ENCODE peak calls at places on chromosomes 1 and 21, in six cellular contexts. D, B, S, P, N and I are unnamed samples.

GRCh38 chr21:36545776-36546511 is 66.0 kb upstream of the CLDN14 start:
- DNase-seq in P (no peak), S (peak; percentile 63), D (no peak), B (no peak), N (no peak), I (no peak)

GRCh38 chr1:188055921-188056505 is 1227.3 kb downstream of the PLA2G4A start:
- DNase-seq in N (no peak), D (no peak), B (no peak), S (peak; percentile 40), P (no peak), I (no peak)

GRCh38 chr1:1032428-1032827 is 12.5 kb downstream of the AGRN start:
- DNase-seq in P (no peak), S (no peak), B (no peak), D (no peak), N (peak; percentile 68), I (no peak)

GRCh38 chr1:37599940-37600339 is 4.2 kb upstream of the GNL2 start:
- DNase-seq in P (no peak), B (no peak), D (no peak), S (no peak), N (no peak), I (no peak)

GRCh38 chr1:218171302-218171893 is 113.7 kb upstream of the RRP15 start:
- DNase-seq in D (no peak), S (peak; percentile 26), B (peak; percentile 87), P (no peak), N (peak; percentile 39), I (peak; percentile 16)

GRCh38 chr1:170310014-170310405 is 164.3 kb downstream of the NTMT2 start:
- DNase-seq in B (no peak), N (no peak), D (no peak), S (no peak), P (no peak), I (no peak)

GRCh38 chr1:38050397-38051141 is 4.0 kb upstream of the POU3F1 start:
- DNase-seq in S (no peak), D (no peak), B (no peak), P (no peak), N (peak; percentile 74), I (no peak)

GRCh38 chr1:8213676-8214075 is 104.2 kb upstream of the SLC45A1 start:
- DNase-seq in B (no peak), P (no peak), N (no peak), S (no peak), D (no peak), I (no peak)

GRCh38 chr1:151828931-151829330 is 2.7 kb downstream of the RORC start:
- DNase-seq in S (peak; percentile 47), B (peak; percentile 62), D (no peak), P (peak; percentile 65), N (peak; percentile 88), I (peak; percentile 69)

GRCh38 chr1:178563099-178563820 is 50.4 kb downstream of the TEX35 start:
- DNase-seq in D (no peak), B (no peak), S (no peak), P (no peak), N (no peak), I (no peak)

GRCh38 chr1:182671779-182672486 is 12.5 kb downstream of the RGS8 start:
- DNase-seq in N (peak; percentile 45), D (no peak), P (no peak), S (no peak), B (no peak), I (no peak)

DNA sequence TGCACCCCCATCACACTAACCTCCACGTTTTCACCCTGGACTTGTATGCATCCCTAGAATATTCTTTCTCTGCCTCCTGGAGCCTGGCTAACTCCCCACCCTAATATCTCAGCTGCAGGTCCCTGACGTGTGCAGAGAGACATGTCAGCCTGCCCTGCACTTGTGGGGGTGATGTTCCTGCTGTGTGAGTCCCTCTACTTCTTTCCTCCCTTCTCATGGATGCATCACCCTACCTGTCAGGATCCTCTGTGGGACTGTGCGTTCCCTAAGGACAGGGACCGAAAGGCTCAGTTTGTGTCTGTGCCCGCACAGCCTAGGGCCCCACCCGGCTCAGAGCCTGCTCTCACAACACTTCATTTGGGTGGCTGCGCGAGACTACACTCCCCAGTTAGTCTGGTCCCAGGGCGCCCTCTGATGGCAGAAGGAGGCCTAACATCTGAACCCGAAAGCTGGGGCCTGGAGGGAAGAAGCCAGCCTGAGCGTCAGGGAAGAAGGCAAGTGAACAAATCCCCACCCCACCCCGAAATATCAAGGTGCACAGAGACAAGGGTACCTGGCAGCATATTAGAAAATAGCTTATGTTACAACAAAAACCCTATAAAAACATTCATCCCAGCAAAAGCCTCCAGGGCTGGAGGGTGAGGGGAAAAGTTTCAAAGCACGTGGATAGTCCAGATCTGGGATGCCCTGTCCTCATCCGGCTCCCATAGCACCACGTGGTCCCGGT is 3.7 kb downstream of the CD52 start:
- DNase-seq in N (peak; percentile 90), D (peak; percentile 42), S (peak; percentile 70), B (peak; percentile 92), P (peak; percentile 89), I (peak; percentile 76)
- H3K27ac ChIP-seq in N (no peak overlapping the region), D (no peak overlapping the region), S (no peak overlapping the region), B (no peak overlapping the region), P (no peak overlapping the region), I (no peak overlapping the region)

DNA sequence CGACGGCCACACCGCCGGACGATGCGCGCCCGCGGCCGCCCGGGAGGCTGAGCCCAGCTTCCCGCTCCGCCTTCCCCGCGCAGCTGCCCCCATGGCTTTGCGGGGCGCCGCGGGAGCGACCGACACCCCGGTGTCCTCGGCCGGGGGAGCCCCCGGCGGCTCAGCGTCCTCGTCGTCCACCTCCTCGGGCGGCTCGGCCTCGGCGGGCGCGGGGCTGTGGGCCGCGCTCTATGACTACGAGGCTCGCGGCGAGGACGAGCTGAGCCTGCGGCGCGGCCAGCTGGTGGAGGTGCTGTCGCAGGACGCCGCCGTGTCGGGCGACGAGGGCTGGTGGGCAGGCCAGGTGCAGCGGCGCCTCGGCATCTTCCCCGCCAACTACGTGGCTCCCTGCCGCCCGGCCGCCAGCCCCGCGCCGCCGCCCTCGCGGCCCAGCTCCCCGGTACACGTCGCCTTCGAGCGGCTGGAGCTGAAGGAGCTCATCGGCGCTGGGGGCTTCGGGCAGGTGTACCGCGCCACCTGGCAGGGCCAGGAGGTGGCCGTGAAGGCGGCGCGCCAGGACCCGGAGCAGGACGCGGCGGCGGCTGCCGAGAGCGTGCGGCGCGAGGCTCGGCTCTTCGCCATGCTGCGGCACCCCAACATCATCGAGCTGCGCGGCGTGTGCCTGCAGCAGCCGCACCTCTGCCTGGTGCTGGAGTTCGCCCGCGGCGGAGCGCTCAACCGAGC is 575 bp downstream of the MAP3K21 start:
- DNase-seq in S (peak; percentile 12), B (peak; percentile 48), P (peak; percentile 38), D (no peak), N (peak; percentile 61), I (peak; percentile 57)
- TF ChIP-seq EZH2 in S (no peak), B (no peak), P (no peak), D (no peak), N (peak; percentile 80), I (no peak)

GRCh38 chr1:45499415-45499769 is 481 bp downstream of the CCDC163 start:
- DNase-seq in P (no peak), N (no peak), B (no peak), S (peak; percentile 7), D (no peak), I (peak; percentile 27)

GRCh38 chr1:45507195-45507594 is 7.1 kb downstream of the MMACHC start:
- DNase-seq in B (no peak), S (no peak), P (no peak), N (no peak), D (no peak), I (no peak)

GRCh38 chr1:45503462-45504360 is 3.6 kb downstream of the MMACHC start:
- DNase-seq in P (no peak), N (no peak), B (no peak), D (no peak), S (no peak), I (no peak)

GRCh38 chr1:45498279-45498678 is 1.6 kb downstream of the CCDC163 start:
- DNase-seq in B (no peak), S (no peak), P (no peak), N (no peak), D (no peak), I (no peak)

DNA sequence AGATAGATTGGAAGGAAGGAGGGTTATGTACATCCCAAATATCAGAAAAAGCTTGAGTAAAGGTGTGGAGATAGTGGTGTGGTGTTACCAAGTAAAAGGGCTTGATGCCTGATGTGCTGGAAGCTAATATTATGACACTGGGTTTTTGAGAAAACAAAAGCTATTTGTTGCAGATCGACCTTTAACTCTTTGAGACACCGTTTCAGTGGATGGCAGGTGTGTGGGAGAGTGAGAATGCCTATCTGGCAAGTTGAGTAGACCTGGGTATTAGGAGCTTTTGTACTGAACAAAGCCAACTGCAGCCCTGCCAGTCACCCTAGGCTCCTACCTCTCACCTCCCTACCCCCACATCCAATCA is 1.4 kb downstream of the MMACHC start:
- DNase-seq in P (no peak), D (no peak), B (no peak), S (no peak), N (no peak), I (no peak)
- H3K27ac ChIP-seq in P (no peak overlapping the region), D (no peak overlapping the region), B (no peak overlapping the region), S (no peak overlapping the region), N (no peak overlapping the region), I (no peak overlapping the region)

GRCh38 chr1:177183801-177184200 is 13.0 kb downstream of the BRINP2 start:
- DNase-seq in N (no peak), B (no peak), S (no peak), P (no peak), D (no peak), I (no peak)

GRCh38 chr1:177185209-177185608 is 14.5 kb downstream of the BRINP2 start:
- DNase-seq in S (no peak), B (peak; percentile 52), D (no peak), N (peak; percentile 29), P (peak; percentile 36), I (no peak)

GRCh38 chr1:177181631-177182291 is 11.0 kb downstream of the BRINP2 start:
- DNase-seq in B (peak; percentile 78), P (peak; percentile 81), D (no peak), N (peak; percentile 93), S (peak; percentile 29), I (peak; percentile 34)

GRCh38 chr1:177181280-177181630 is 10.5 kb downstream of the BRINP2 start:
- DNase-seq in B (no peak), N (peak; percentile 41), D (no peak), S (no peak), P (no peak), I (no peak)
- TF ChIP-seq EZH2 in B (no peak), N (no peak), D (no peak), S (no peak), P (no peak), I (no peak)

DNA sequence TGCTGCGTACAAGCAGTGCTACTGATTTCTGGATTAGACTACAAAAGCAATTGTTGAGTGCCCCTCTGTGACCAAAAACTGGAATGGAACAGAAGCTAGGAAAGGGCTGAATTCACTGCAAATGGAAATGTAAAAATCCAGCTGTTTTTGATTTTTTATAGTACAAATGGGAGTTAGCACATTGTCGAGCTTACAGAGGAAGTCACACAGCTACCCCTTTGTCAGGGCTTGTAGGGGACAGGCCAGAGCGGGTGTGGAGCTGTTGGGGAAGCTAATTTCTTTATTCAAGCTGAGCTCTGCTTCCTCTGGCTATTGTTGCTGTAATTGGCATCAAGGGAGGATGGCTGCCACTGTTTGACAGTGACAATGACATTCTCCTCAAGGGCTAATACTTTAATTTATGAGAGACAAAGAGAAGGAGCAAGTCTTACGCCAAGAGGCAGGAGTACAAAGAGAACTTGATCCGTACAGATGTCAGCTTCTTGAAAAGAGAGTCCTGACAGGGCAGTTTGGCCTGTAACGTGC is 96.1 kb downstream of the SLC35F3 start:
- DNase-seq in S (no peak), N (peak; percentile 34), D (no peak), P (no peak), B (no peak), I (no peak)
- H3K27ac ChIP-seq in S (no peak overlapping the region), N (no peak overlapping the region), D (no peak overlapping the region), P (no peak overlapping the region), B (no peak overlapping the region), I (peak overlapping the region; percentile 46)